ENCODE peak calls at places on chromosome 9, in five cellular contexts. Y is BJ; Q is neural crest cell; O is activated CD8-positive, alpha-beta T cell treated with anti-CD3 and anti-CD28 coated beads for 36 hours; K is WTC11. X is an unnamed sample.

GRCh38 chr9:129139233-129139992 is 28.2 kb downstream of the PTPA start:
- DNase-seq in Y (no peak), Q (peak), O (peak), K (peak), X (peak)

GRCh38 chr9:73180373-73180772 is 28.7 kb downstream of the ANXA1 start:
- DNase-seq in Y (peak), Q (no peak), O (no peak), K (no peak), X (no peak)

GRCh38 chr9:109507421-109507838 is 9.3 kb upstream of the PTPN3 start:
- DNase-seq in Y (peak), Q (no peak), O (no peak), K (no peak), X (no peak)

GRCh38 chr9:130461731-130462130 is 17.0 kb downstream of the ASS1 start:
- DNase-seq in Y (no peak), Q (no peak), O (no peak), K (no peak), X (no peak)

GRCh38 chr9:27888661-27889295 is 315.5 kb upstream of the C9orf72 start:
- DNase-seq in Y (no peak), Q (peak), O (peak), K (peak), X (peak)

GRCh38 chr9:121774715-121775613 is 123.5 kb downstream of the DAB2IP start:
- DNase-seq in Y (no peak), Q (no peak), O (no peak), K (no peak), X (no peak)

GRCh38 chr9:2837915-2838314 is 6.0 kb downstream of the PUM3 start:
- DNase-seq in Y (no peak), Q (no peak), O (no peak), K (no peak), X (no peak)

GRCh38 chr9:4344946-4345345 is 45.1 kb upstream of the GLIS3 start:
- DNase-seq in Y (no peak), Q (no peak), O (peak), K (no peak), X (no peak)

GRCh38 chr9:98774746-98775145 is 21.6 kb downstream of the ANKS6 start:
- DNase-seq in Y (no peak), Q (no peak), O (peak), K (peak), X (peak)

GRCh38 chr9:114382951-114383865 is 4.6 kb downstream of the AKNA start:
- DNase-seq in Y (no peak), Q (no peak), O (peak), K (peak), X (peak)

GRCh38 chr9:34892886-34893285 is 65.2 kb upstream of the PHF24 start:
- DNase-seq in Y (no peak), Q (no peak), O (no peak), K (no peak), X (no peak)

GRCh38 chr9:8706546-8706945 is 907.0 kb upstream of the DMAC1 start:
- DNase-seq in Y (no peak), Q (no peak), O (no peak), K (no peak), X (no peak)

GRCh38 chr9:79581794-79582193 is 10.0 kb downstream of the TLE4 start:
- DNase-seq in Y (peak), Q (no peak), O (peak), K (no peak), X (no peak)

GRCh38 chr9:21994526-21994995 is at the start of gene CDKN2B-AS1:
- DNase-seq in Y (no peak), Q (no peak), O (peak), K (peak), X (peak)

GRCh38 chr9:8724284-8725018 is 924.9 kb upstream of the DMAC1 start:
- DNase-seq in Y (no peak), Q (no peak), O (no peak), K (no peak), X (no peak)

GRCh38 chr9:129702563-129702962 is 37.1 kb downstream of the PRRX2 start:
- DNase-seq in Y (peak), Q (no peak), O (no peak), K (no peak), X (no peak)

GRCh38 chr9:134683714-134684374 is 42.2 kb downstream of the COL5A1 start:
- DNase-seq in Y (no peak), Q (no peak), O (no peak), K (no peak), X (no peak)

GRCh38 chr9:134681061-134681661 is 39.6 kb downstream of the COL5A1 start:
- DNase-seq in Y (no peak), Q (no peak), O (no peak), K (no peak), X (no peak)

GRCh38 chr9:134682651-134683364 is 41.2 kb downstream of the COL5A1 start:
- DNase-seq in Y (no peak), Q (no peak), O (no peak), K (no peak), X (no peak)

GRCh38 chr9:134680393-134681060 is 38.9 kb downstream of the COL5A1 start:
- DNase-seq in Y (no peak), Q (no peak), O (no peak), K (no peak), X (no peak)

DNA sequence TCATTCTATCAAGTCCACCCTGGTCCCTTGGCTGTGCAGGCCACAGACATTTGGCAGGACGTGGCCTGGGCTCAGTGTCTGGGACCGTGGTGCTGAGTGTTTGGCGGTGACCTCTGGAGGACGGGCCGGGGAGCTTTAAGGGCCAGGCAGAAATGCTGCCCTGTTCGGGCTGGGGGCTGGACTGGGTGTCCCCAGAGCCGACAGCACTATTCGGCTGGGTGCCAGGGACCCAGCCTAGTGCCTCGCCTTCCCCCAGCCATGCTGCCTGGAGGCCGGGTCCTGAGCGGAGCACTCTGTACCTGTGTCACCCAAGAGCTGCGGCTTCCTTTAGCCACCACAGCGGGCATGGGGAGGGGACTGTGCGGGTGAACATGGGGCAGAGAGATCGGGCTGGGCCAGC is 40.4 kb downstream of the COL5A1 start:
- DNase-seq in Y (no peak), Q (no peak), O (no peak), K (no peak), X (no peak)
- TF ChIP-seq CTCF in Y (no peak), Q (no peak), O (no peak), K (no peak), X (no peak)

GRCh38 chr9:137215196-137215986 is 6.6 kb downstream of the RNF208 start:
- DNase-seq in Y (no peak), Q (no peak), O (no peak), K (no peak), X (no peak)

GRCh38 chr9:137212520-137212919 is 7.0 kb downstream of the NDOR1 start:
- DNase-seq in Y (no peak), Q (no peak), O (no peak), K (no peak), X (no peak)

GRCh38 chr9:137214620-137215019 is 7.4 kb downstream of the RNF208 start:
- DNase-seq in Y (no peak), Q (no peak), O (no peak), K (no peak), X (no peak)

GRCh38 chr9:137211532-137211931 is 6.0 kb downstream of the NDOR1 start:
- DNase-seq in Y (no peak), Q (no peak), O (no peak), K (no peak), X (no peak)

GRCh38 chr9:137213160-137214060 is 7.9 kb downstream of the NDOR1 start:
- DNase-seq in Y (no peak), Q (no peak), O (no peak), K (no peak), X (no peak)
- TF ChIP-seq CTCF in Y (peak), Q (no peak), O (no peak), K (no peak), X (peak)

GRCh38 chr9:31671011-31671410 is 713.4 kb upstream of the ACO1 start:
- DNase-seq in Y (no peak), Q (no peak), O (peak), K (no peak), X (no peak)

GRCh38 chr9:31677877-31678276 is 706.6 kb upstream of the ACO1 start:
- DNase-seq in Y (no peak), Q (no peak), O (no peak), K (no peak), X (no peak)

GRCh38 chr9:31677415-31677814 is 707.0 kb upstream of the ACO1 start:
- DNase-seq in Y (no peak), Q (no peak), O (no peak), K (no peak), X (no peak)

GRCh38 chr9:31669311-31669710 is 715.1 kb upstream of the ACO1 start:
- DNase-seq in Y (no peak), Q (no peak), O (no peak), K (no peak), X (no peak)

GRCh38 chr9:31674264-31674663 is 710.2 kb upstream of the ACO1 start:
- DNase-seq in Y (no peak), Q (no peak), O (no peak), K (no peak), X (no peak)
- TF ChIP-seq CTCF in Y (no peak), Q (no peak), O (no peak), K (no peak), X (no peak)

DNA sequence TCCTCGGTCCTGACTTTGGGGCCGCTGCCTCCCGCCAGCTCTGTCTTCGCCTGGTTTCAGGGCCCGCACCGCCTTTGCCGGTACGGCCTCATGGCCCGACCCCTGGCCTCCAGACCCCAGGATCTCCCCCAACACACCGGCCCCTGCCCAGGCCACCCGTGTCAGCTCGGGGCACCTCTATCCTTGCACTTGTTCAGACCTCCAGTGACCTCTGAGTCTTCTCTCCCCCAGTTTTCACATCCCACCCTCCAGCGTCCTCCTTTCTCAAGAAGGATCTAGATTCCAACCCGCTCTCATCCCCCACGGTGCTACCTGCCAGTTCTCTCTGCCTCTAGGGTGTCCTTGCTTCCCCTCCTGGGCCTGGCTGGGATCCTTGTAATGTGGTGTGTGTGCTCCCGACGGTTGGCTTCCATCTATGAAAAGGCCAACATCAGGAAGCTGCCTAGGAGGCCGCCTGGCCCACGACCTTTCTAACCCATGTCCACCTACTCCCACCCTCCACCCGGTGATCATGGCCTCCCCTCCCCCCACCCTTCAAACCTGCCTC is 61.1 kb downstream of the SPATA31C2 start:
- DNase-seq in Y (no peak), Q (no peak), O (no peak), K (no peak), X (no peak)
- TF ChIP-seq CTCF in Y (no peak), Q (no peak), O (no peak), K (no peak), X (no peak)

GRCh38 chr9:126239515-126239914 is 87.1 kb upstream of the MVB12B start:
- DNase-seq in Y (no peak), Q (no peak), O (no peak), K (no peak), X (no peak)

GRCh38 chr9:126236273-126236672 is 90.4 kb upstream of the MVB12B start:
- DNase-seq in Y (no peak), Q (no peak), O (no peak), K (no peak), X (no peak)

GRCh38 chr9:126235844-126236243 is 90.8 kb upstream of the MVB12B start:
- DNase-seq in Y (no peak), Q (no peak), O (no peak), K (no peak), X (no peak)

GRCh38 chr9:126240835-126241234 is 85.8 kb upstream of the MVB12B start:
- DNase-seq in Y (no peak), Q (no peak), O (no peak), K (no peak), X (no peak)

DNA sequence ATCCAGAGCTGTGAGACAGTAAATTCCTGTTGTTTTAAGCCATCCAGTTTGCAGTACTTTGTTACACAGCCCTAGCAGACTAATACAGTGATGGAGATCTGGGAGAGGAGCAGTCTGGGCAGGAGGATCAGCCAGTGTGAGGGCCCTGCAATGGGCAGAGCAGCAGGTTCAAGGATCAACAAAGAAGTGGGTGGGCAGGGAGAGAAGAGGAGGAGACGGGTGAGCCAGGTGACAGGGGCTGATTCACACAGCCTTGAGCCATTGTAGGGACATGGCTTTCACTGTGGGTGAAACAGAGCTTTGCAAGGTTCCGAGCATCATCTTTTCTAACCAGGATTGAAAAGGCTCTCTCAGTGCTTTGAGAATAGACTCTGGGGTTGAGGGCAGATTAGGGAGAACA is 88.2 kb upstream of the MVB12B start:
- DNase-seq in Y (no peak), Q (no peak), O (no peak), K (no peak), X (no peak)
- TF ChIP-seq CTCF in Y (no peak), Q (no peak), O (no peak), K (no peak), X (no peak)